ENCODE peak calls at places on chromosomes 2 and 18, in ten cellular contexts. L, X, Z, B, T, Y, Q, O, S and P are unnamed samples.
A peak's percentile ranks its signal among the peaks of the same experiment; 100 is the strongest.

GRCh38 chr2:159229476-159230144 is 56.9 kb downstream of the WDSUB1 start:
- DNase-seq in L (no peak), X (no peak), Z (no peak), B (no peak), T (no peak), Y (no peak), Q (no peak), O (no peak), S (no peak), P (no peak)

GRCh38 chr2:211027976-211028375 is 471.6 kb downstream of the CPS1 start:
- DNase-seq in L (no peak), X (no peak), Z (no peak), B (no peak), T (no peak), Y (no peak), Q (no peak), O (no peak), S (no peak), P (no peak)

GRCh38 chr18:75854174-75854573 is 426.7 kb upstream of the SMIM21 start:
- DNase-seq in L (no peak), X (peak; percentile 26), Z (no peak), B (no peak), T (no peak), Y (no peak), Q (no peak), O (no peak), S (peak; percentile 3), P (no peak)

GRCh38 chr18:3554091-3554601 is 104.2 kb downstream of the TGIF1 start:
- DNase-seq in L (no peak), X (no peak), Z (no peak), B (no peak), T (peak; percentile 26), Y (no peak), Q (peak; percentile 18), O (no peak), S (no peak), P (no peak)

GRCh38 chr18:10453885-10454772 is at the start of gene APCDD1:
- DNase-seq in L (peak; percentile 64), X (no peak), Z (peak; percentile 94), B (no peak), T (peak; percentile 80), Y (peak; percentile 67), Q (no peak), O (peak; percentile 86), S (no peak), P (no peak)

GRCh38 chr2:557635-558301 is 119.4 kb downstream of the TMEM18 start:
- DNase-seq in L (peak; percentile 16), X (no peak), Z (no peak), B (no peak), T (no peak), Y (no peak), Q (no peak), O (no peak), S (no peak), P (no peak)

GRCh38 chr18:59699750-59700534 is 2.7 kb upstream of the CCBE1 start:
- DNase-seq in L (no peak), X (no peak), Z (no peak), B (no peak), T (no peak), Y (no peak), Q (no peak), O (no peak), S (no peak), P (no peak)

GRCh38 chr18:47545613-47546012 is 294.2 kb upstream of the SKOR2 start:
- DNase-seq in L (no peak), X (no peak), Z (no peak), B (no peak), T (no peak), Y (no peak), Q (no peak), O (no peak), S (no peak), P (no peak)

GRCh38 chr2:67649331-67650071 is 252.4 kb downstream of the ETAA1 start:
- DNase-seq in L (peak; percentile 25), X (no peak), Z (peak; percentile 61), B (peak; percentile 79), T (peak; percentile 96), Y (peak; percentile 58), Q (no peak), O (peak; percentile 89), S (peak; percentile 79), P (peak; percentile 41)

GRCh38 chr2:130963058-130963848 is 126.5 kb downstream of the ARHGEF4 start:
- DNase-seq in L (no peak), X (no peak), Z (no peak), B (no peak), T (no peak), Y (no peak), Q (no peak), O (no peak), S (no peak), P (no peak)

GRCh38 chr2:188969236-188970032 is 4.7 kb upstream of the COL3A1 start:
- DNase-seq in L (no peak), X (no peak), Z (no peak), B (peak; percentile 83), T (peak; percentile 76), Y (no peak), Q (peak; percentile 53), O (no peak), S (no peak), P (no peak)

GRCh38 chr2:202771741-202772470 is 99.7 kb downstream of the ICA1L start:
- DNase-seq in L (peak; percentile 29), X (no peak), Z (no peak), B (peak; percentile 30), T (peak; percentile 70), Y (peak; percentile 32), Q (no peak), O (no peak), S (no peak), P (no peak)

DNA sequence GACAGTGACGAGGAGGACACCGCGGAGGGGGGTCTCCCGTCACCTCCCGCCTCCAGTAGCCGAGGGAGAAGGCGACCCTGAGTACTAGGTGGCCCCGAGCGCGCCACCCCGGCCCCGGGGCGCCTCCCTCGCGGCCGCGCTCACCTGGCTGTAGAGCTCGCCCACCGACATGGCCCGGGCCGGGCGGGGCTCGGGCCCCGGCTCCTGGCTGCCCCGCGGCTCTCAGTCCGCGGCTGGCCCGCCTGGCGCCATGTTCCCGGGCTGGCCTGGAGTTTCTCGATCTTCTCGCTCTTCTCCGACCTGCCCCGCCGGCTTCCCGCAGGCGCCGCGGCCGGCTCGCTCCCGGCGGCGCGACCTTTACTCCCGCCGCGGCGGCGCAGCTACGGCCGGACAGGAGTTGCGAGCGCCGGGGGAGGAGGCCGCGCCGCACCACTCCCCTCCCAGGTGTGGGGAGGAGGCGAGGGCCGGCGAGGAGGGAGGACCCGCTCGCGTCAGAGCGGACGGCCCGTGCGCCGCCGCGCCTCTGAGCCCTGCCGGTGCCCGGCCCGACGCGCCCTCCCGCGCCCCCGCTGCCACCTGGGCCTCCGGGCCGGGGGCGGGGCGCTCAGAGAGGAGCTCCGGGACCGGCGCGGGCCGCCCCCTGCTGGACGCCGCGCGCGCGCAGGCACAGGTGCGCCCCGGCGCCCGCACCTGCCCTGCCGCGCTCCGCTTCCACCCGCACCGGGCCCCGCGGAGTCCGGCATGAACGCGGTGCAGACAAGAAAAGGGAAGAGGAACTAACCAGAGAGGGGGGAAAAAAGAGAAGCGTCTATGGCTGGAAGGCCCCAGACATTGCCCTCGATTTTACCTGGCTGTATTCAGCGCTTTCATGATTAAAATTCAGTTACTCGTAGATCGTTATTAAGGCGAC is at the start of gene MYO5B:
- DNase-seq in L (peak; percentile 90), X (peak; percentile 42), Z (peak; percentile 93), B (no peak), T (peak; percentile 2), Y (no peak), Q (no peak), O (no peak), S (no peak), P (no peak)
- TF ChIP-seq CTCF in L (peak; percentile 29), X (peak; percentile 45), Z (peak; percentile 51), B (no peak), T (no peak), Y (peak; percentile 9), Q (no peak), O (no peak), S (no peak), P (peak; percentile 7)

GRCh38 chr2:201654611-201655384 is 11.5 kb upstream of the TMEM237 start:
- DNase-seq in L (no peak), X (no peak), Z (no peak), B (peak; percentile 90), T (peak; percentile 87), Y (no peak), Q (peak; percentile 68), O (no peak), S (no peak), P (peak; percentile 69)
- H3K4me3 ChIP-seq in L (no peak overlapping the region), X (no peak overlapping the region), Z (no peak overlapping the region), B (no peak overlapping the region), T (no peak overlapping the region), Y (no peak overlapping the region), Q (no peak overlapping the region), O (no peak overlapping the region), S (no peak overlapping the region), P (no peak overlapping the region)

DNA sequence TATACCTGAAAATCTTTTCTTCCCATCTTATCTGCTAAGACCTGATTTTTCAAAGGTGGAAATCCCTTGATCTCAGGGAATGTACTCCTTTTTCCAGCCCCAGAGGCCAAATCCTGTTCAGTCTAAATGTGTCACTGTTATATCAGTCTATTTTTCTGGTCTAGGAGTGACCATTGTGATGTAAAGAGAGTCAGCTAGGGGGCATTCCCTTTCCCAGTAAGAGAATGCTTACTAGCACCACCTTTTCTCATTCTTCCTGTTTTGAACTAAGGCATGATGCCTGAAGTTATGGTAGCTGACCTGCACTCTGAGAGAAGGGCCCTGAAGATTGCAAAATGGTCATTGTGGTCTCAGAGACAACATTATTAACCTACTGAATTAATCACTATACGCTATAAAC is 124.1 kb upstream of the XIRP2 start:
- DNase-seq in L (no peak), X (no peak), Z (no peak), B (no peak), T (no peak), Y (no peak), Q (no peak), O (no peak), S (no peak), P (no peak)
- TF ChIP-seq CTCF in L (no peak), X (no peak), Z (no peak), B (no peak), T (no peak), Y (no peak), Q (no peak), O (no peak), S (no peak), P (no peak)

GRCh38 chr18:67282796-67283195 is 233.7 kb downstream of the DSEL start:
- DNase-seq in L (no peak), X (no peak), Z (no peak), B (peak; percentile 36), T (peak; percentile 70), Y (no peak), Q (no peak), O (no peak), S (no peak), P (no peak)

GRCh38 chr18:67285583-67285982 is 230.9 kb downstream of the DSEL start:
- DNase-seq in L (no peak), X (no peak), Z (no peak), B (no peak), T (no peak), Y (no peak), Q (no peak), O (no peak), S (no peak), P (no peak)

GRCh38 chr18:67280843-67281242 is 235.7 kb downstream of the DSEL start:
- DNase-seq in L (no peak), X (no peak), Z (no peak), B (no peak), T (no peak), Y (no peak), Q (no peak), O (no peak), S (no peak), P (no peak)

GRCh38 chr18:67278984-67279383 is 237.5 kb downstream of the DSEL start:
- DNase-seq in L (no peak), X (no peak), Z (no peak), B (no peak), T (no peak), Y (no peak), Q (no peak), O (no peak), S (no peak), P (no peak)

GRCh38 chr18:67281746-67282145 is 234.8 kb downstream of the DSEL start:
- DNase-seq in L (no peak), X (no peak), Z (no peak), B (no peak), T (peak; percentile 7), Y (no peak), Q (no peak), O (no peak), S (no peak), P (no peak)
- H3K4me3 ChIP-seq in L (no peak overlapping the region), X (no peak overlapping the region), Z (no peak overlapping the region), B (no peak overlapping the region), T (no peak overlapping the region), Y (no peak overlapping the region), Q (no peak overlapping the region), O (no peak overlapping the region), S (no peak overlapping the region), P (no peak overlapping the region)